ENCODE peak calls at places on chromosomes 5 and 9, in nine cellular contexts. O, S, Q, A, K, D, G, W and L are unnamed samples.

GRCh38 chr9:132585954-132586829 is 3.8 kb downstream of the BARHL1 start:
- DNase-seq in O (no peak), S (no peak), Q (no peak), A (peak; percentile 39), K (peak; percentile 55), D (no peak), G (peak; percentile 65), W (no peak), L (no peak)

GRCh38 chr9:95772320-95773060 is 103.0 kb upstream of the ERCC6L2 start:
- DNase-seq in O (no peak), S (no peak), Q (peak; percentile 49), A (no peak), K (peak; percentile 72), D (no peak), G (no peak), W (no peak), L (no peak)

GRCh38 chr9:135605238-135605781 is 34.0 kb downstream of the GLT6D1 start:
- DNase-seq in O (no peak), S (no peak), Q (no peak), A (no peak), K (no peak), D (no peak), G (peak; percentile 15), W (no peak), L (no peak)

GRCh38 chr5:84383816-84384603 is 670 bp downstream of the EDIL3 start:
- DNase-seq in O (peak; percentile 7), S (no peak), Q (no peak), A (no peak), K (peak; percentile 94), D (no peak), G (peak; percentile 51), W (no peak), L (no peak)

GRCh38 chr5:168073311-168073710 is 218.1 kb upstream of the WWC1 start:
- DNase-seq in O (no peak), S (no peak), Q (no peak), A (no peak), K (no peak), D (no peak), G (no peak), W (no peak), L (no peak)

GRCh38 chr5:133052317-133053175 is 733 bp downstream of the HSPA4 start:
- DNase-seq in O (peak; percentile 52), S (no peak), Q (no peak), A (peak; percentile 39), K (peak; percentile 69), D (peak; percentile 66), G (peak; percentile 80), W (no peak), L (no peak)

GRCh38 chr5:66171349-66172344 is 27.5 kb downstream of the SREK1 start:
- DNase-seq in O (peak; percentile 50), S (no peak), Q (peak; percentile 32), A (peak; percentile 2), K (peak; percentile 74), D (peak; percentile 44), G (peak; percentile 34), W (no peak), L (no peak)

GRCh38 chr5:54254482-54255198 is 55.7 kb downstream of the ARL15 start:
- DNase-seq in O (peak; percentile 6), S (no peak), Q (peak; percentile 6), A (no peak), K (peak; percentile 37), D (no peak), G (no peak), W (no peak), L (no peak)

GRCh38 chr5:178548751-178549150 is 41.4 kb downstream of the COL23A1 start:
- DNase-seq in O (no peak), S (no peak), Q (no peak), A (no peak), K (no peak), D (no peak), G (no peak), W (no peak), L (no peak)

GRCh38 chr5:178554311-178554710 is 35.9 kb downstream of the COL23A1 start:
- DNase-seq in O (no peak), S (no peak), Q (no peak), A (no peak), K (no peak), D (no peak), G (no peak), W (no peak), L (no peak)

GRCh38 chr5:178551059-178551458 is 39.1 kb downstream of the COL23A1 start:
- DNase-seq in O (peak; percentile 16), S (peak; percentile 12), Q (peak; percentile 18), A (no peak), K (peak; percentile 45), D (peak; percentile 27), G (peak; percentile 54), W (no peak), L (no peak)

GRCh38 chr5:178553517-178553916 is 36.7 kb downstream of the COL23A1 start:
- DNase-seq in O (no peak), S (no peak), Q (no peak), A (no peak), K (no peak), D (no peak), G (no peak), W (no peak), L (no peak)

DNA sequence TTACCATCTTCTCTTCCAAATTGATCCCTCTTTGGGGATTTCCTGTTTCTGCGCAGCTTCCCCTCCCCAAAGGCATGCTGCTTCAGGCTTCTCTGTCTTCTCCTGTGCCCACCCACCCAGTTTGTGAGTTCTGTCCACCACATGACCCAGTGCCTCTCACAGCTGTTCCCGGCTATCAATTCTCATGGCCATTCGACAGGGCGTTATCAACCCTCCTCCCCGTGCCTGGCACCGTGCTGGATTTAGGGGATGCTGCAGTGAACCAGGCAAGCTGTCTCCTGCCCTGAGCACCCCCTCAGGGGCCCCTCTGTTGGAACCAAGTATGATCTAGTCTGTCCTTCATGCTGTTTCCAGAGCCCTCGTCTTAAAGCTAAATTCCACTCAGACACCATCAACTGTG is 38.7 kb downstream of the COL23A1 start:
- DNase-seq in O (no peak), S (no peak), Q (no peak), A (no peak), K (no peak), D (no peak), G (no peak), W (no peak), L (no peak)
- TF ChIP-seq CTCF in O (no peak), S (no peak), Q (no peak), A (no peak), K (no peak), D (no peak), G (no peak), W (no peak), L (no peak)

GRCh38 chr9:130865921-130866320 is 30.7 kb downstream of the QRFP start:
- DNase-seq in O (no peak), S (no peak), Q (no peak), A (no peak), K (no peak), D (peak; percentile 65), G (no peak), W (no peak), L (no peak)
- H3K27ac ChIP-seq in O (no peak overlapping the region), S (no peak overlapping the region), Q (no peak overlapping the region), A (no peak overlapping the region), K (no peak overlapping the region), D (no peak overlapping the region), G (no peak overlapping the region), W (no peak overlapping the region), L (no peak overlapping the region)

GRCh38 chr5:175027390-175027789 is 303.0 kb downstream of the MSX2 start:
- DNase-seq in O (no peak), S (no peak), Q (no peak), A (no peak), K (no peak), D (no peak), G (no peak), W (no peak), L (no peak)
- TF ChIP-seq REST in O (no peak), S (no peak), Q (no peak), A (no peak), K (no peak), D (no peak), G (no peak), W (no peak), L (no peak)

GRCh38 chr9:21070171-21070571 is 7.6 kb downstream of the IFNB1 start:
- DNase-seq in O (peak; percentile 76), S (peak; percentile 16), Q (no peak), A (peak; percentile 21), K (peak; percentile 49), D (no peak), G (no peak), W (no peak), L (peak; percentile 0)
- TF ChIP-seq CTCF in O (no peak), S (peak; percentile 55), Q (no peak), A (no peak), K (peak; percentile 38), D (no peak), G (peak; percentile 45), W (no peak), L (no peak)

DNA sequence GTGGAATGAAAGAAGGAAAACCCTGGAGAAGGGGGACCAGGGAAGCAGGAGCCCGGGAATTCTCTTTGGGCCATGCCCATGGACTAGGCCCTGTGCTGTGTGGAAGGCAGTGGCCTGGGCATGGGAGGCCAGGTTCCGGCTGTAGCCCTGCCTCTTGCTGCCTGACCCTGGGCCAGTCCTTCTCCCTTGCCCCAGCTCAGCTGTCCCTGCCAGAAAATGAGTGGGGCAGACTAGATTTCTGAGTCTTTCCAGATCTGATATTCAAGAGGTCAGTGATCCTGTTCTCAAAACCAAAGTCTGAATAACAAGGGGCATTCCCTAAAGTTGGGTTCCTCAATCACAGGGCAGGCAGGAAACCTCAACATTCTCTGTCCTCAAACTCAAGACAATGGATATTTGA is 24.8 kb upstream of the CORO2A start:
- DNase-seq in O (no peak), S (no peak), Q (no peak), A (no peak), K (no peak), D (no peak), G (no peak), W (no peak), L (no peak)
- H3K27ac ChIP-seq in O (peak overlapping the region; percentile 54), S (no peak overlapping the region), Q (no peak overlapping the region), A (no peak overlapping the region), K (peak overlapping the region; percentile 90), D (no peak overlapping the region), G (no peak overlapping the region), W (no peak overlapping the region), L (no peak overlapping the region)

GRCh38 chr5:4044881-4045280 is 449.2 kb downstream of the IRX1 start:
- DNase-seq in O (no peak), S (no peak), Q (no peak), A (no peak), K (no peak), D (no peak), G (no peak), W (no peak), L (no peak)

GRCh38 chr5:4038994-4039393 is 443.4 kb downstream of the IRX1 start:
- DNase-seq in O (no peak), S (no peak), Q (no peak), A (no peak), K (no peak), D (no peak), G (no peak), W (no peak), L (no peak)

GRCh38 chr5:4036861-4037260 is 441.2 kb downstream of the IRX1 start:
- DNase-seq in O (no peak), S (no peak), Q (no peak), A (no peak), K (no peak), D (no peak), G (no peak), W (no peak), L (no peak)

GRCh38 chr5:4043135-4043534 is 447.5 kb downstream of the IRX1 start:
- DNase-seq in O (no peak), S (no peak), Q (no peak), A (no peak), K (no peak), D (no peak), G (no peak), W (no peak), L (no peak)

GRCh38 chr5:4042311-4042710 is 446.7 kb downstream of the IRX1 start:
- DNase-seq in O (no peak), S (no peak), Q (no peak), A (peak; percentile 6), K (no peak), D (no peak), G (no peak), W (no peak), L (no peak)
- TF ChIP-seq REST in O (no peak), S (no peak), Q (no peak), A (no peak), K (no peak), D (no peak), G (no peak), W (no peak), L (no peak)